ENCODE peak calls at places on chromosomes 4 and X, in seven cellular contexts. U is activated CD4-positive, alpha-beta T cell treated with anti-CD3 and anti-CD28 coated beads, Interleukin-2, amount 10 ng/mL, durations not matched to agents 7 days and 5 days; L is T-helper 2 cell; V is GM23338; N is NCI-H2171; T is glutamatergic neuron; G is stimulated activated CD4-positive, alpha-beta T cell treated with anti-CD3 and anti-CD28 coated beads, Interleukin-15, amount 100 ng/mL, for 1 hour. F is an unnamed sample.

GRCh38 chr4:41538017-41538733 is at the start of gene LIMCH1:
- DNase-seq in V (peak), G (no peak), L (no peak), U (no peak), N (no peak), T (no peak), F (peak)

GRCh38 chr4:2047781-2048581 is 11.1 kb upstream of the NAT8L start:
- DNase-seq in L (no peak), N (no peak), T (no peak), V (no peak), U (no peak), G (no peak), F (no peak)

GRCh38 chr4:137998666-137999429 is 243.3 kb downstream of the SLC7A11 start:
- DNase-seq in N (no peak), V (no peak), L (no peak), T (no peak), G (no peak), U (no peak), F (no peak)

GRCh38 chrX:45172890-45173289 is 27.8 kb downstream of the DIPK2B start:
- DNase-seq in U (no peak), L (no peak), G (no peak), N (no peak), V (peak), T (no peak), F (no peak)

GRCh38 chrX:14936561-14936960 is 63.3 kb downstream of the MOSPD2 start:
- DNase-seq in G (no peak), V (no peak), L (no peak), T (no peak), N (no peak), U (no peak), F (no peak)

GRCh38 chr4:112109455-112110425 is 35.5 kb upstream of the FAM241A start:
- DNase-seq in G (no peak), U (no peak), N (no peak), T (no peak), V (no peak), L (no peak), F (no peak)

GRCh38 chr4:169818063-169818679 is 60.4 kb upstream of the HPF1 start:
- DNase-seq in N (no peak), U (no peak), L (no peak), G (no peak), T (no peak), V (no peak), F (no peak)

GRCh38 chr4:112063260-112063659 is 82.0 kb upstream of the FAM241A start:
- DNase-seq in N (no peak), G (no peak), L (no peak), V (no peak), U (no peak), T (no peak), F (no peak)

GRCh38 chr4:2059726-2060577 is 825 bp downstream of the NAT8L start:
- DNase-seq in U (no peak), T (peak), G (no peak), N (no peak), L (no peak), V (peak), F (no peak)

GRCh38 chr4:6989331-6989923 is 53.7 kb upstream of the TADA2B start:
- DNase-seq in U (no peak), N (no peak), T (no peak), G (no peak), L (no peak), V (no peak), F (no peak)

GRCh38 chrX:24133280-24133679 is 16.2 kb upstream of the ZFX start:
- DNase-seq in V (no peak), T (no peak), U (no peak), N (no peak), L (no peak), G (no peak), F (no peak)

GRCh38 chr4:42712854-42713253 is 55.9 kb upstream of the ATP8A1 start:
- DNase-seq in N (no peak), G (no peak), V (no peak), U (no peak), T (no peak), L (no peak), F (no peak)

GRCh38 chr4:118941149-118941548 is 52.5 kb downstream of the SYNPO2 start:
- DNase-seq in T (no peak), N (no peak), V (no peak), L (no peak), U (no peak), G (no peak), F (no peak)

GRCh38 chr4:4866833-4867744 is 7.6 kb downstream of the MSX1 start:
- DNase-seq in L (no peak), G (no peak), T (peak), N (no peak), V (peak), U (no peak), F (no peak)